ENCODE peak calls at places on chromosomes 6 and 20, in nine cellular contexts. A is stimulated activated CD4-positive, alpha-beta T cell treated with anti-CD3 and anti-CD28 coated beads, Interleukin-2, amount 100 ng/mL, for 48 hours; R is mammary epithelial cell; Z is GM04503; J is astrocyte of the hippocampus; S is occipital lobe; X is endodermal cell; B is CD4-positive, alpha-beta T cell; Y is dorsolateral prefrontal cortex. L is an unnamed sample.

GRCh38 chr20:32779500-32780215 is 17.5 kb downstream of the DNMT3B start:
- DNase-seq in S (no peak), J (no peak), Y (no peak), X (peak; percentile 88), B (no peak), Z (no peak), R (no peak), A (no peak), L (no peak)

GRCh38 chr6:72248621-72249020 is 362.3 kb downstream of the RIMS1 start:
- DNase-seq in R (peak; percentile 38), Z (peak; percentile 6), S (no peak), J (peak; percentile 7), X (no peak), A (no peak), Y (no peak), B (no peak), L (no peak)

GRCh38 chr6:139426795-139427194 is 52.3 kb upstream of the CITED2 start:
- DNase-seq in J (no peak), R (no peak), A (no peak), Y (no peak), Z (no peak), S (no peak), B (no peak), X (no peak), L (no peak)

GRCh38 chr20:33839591-33839990 is 28.4 kb downstream of the CHMP4B start:
- DNase-seq in Z (no peak), B (no peak), R (no peak), A (no peak), S (no peak), X (no peak), J (peak; percentile 33), Y (no peak), L (no peak)

GRCh38 chr6:15329154-15329781 is 83.4 kb downstream of the JARID2 start:
- DNase-seq in X (no peak), Y (no peak), A (no peak), J (peak; percentile 75), S (no peak), R (peak; percentile 93), B (no peak), Z (peak; percentile 93), L (peak; percentile 95)

GRCh38 chr6:100001915-100002388 is 7.9 kb upstream of the MCHR2 start:
- DNase-seq in Z (peak; percentile 13), X (peak; percentile 61), R (peak; percentile 40), B (peak; percentile 39), S (peak; percentile 2), Y (peak; percentile 53), A (peak; percentile 10), J (peak; percentile 69), L (peak; percentile 35)

GRCh38 chr6:2127484-2127911 is 117.9 kb downstream of the GMDS start:
- DNase-seq in Z (no peak), R (no peak), X (no peak), S (no peak), B (no peak), A (peak; percentile 29), J (no peak), Y (no peak), L (no peak)

GRCh38 chr6:44002591-44003344 is 124.5 kb downstream of the MRPL14 start:
- DNase-seq in J (peak; percentile 87), S (no peak), Y (no peak), Z (no peak), R (peak; percentile 46), A (peak; percentile 37), B (peak; percentile 61), X (peak; percentile 92), L (no peak)

GRCh38 chr6:1912731-1913130 is 303.0 kb downstream of the FOXC1 start:
- DNase-seq in J (no peak), Y (no peak), R (peak; percentile 45), B (no peak), S (no peak), A (no peak), X (no peak), Z (no peak), L (no peak)

GRCh38 chr6:47700051-47700450 is 1.7 kb downstream of the ADGRF4 start:
- DNase-seq in A (no peak), Y (no peak), J (peak; percentile 53), B (no peak), X (no peak), R (peak; percentile 99), S (no peak), Z (no peak), L (peak; percentile 8)

GRCh38 chr6:65728879-65729479 is 22.0 kb upstream of the EYS start:
- DNase-seq in A (no peak), Z (no peak), X (no peak), Y (no peak), J (no peak), R (no peak), S (no peak), B (no peak), L (no peak)

GRCh38 chr6:25017932-25018581 is 82.3 kb upstream of the RIPOR2 start:
- DNase-seq in J (peak; percentile 73), R (peak; percentile 78), S (no peak), Y (no peak), X (peak; percentile 92), A (peak; percentile 66), B (peak; percentile 81), Z (no peak), L (no peak)

GRCh38 chr6:101199441-101199840 is 194.1 kb upstream of the GRIK2 start:
- DNase-seq in J (no peak), R (no peak), X (no peak), B (no peak), S (no peak), A (no peak), Z (no peak), Y (no peak), L (no peak)

GRCh38 chr6:153208706-153209105 is 77.6 kb upstream of the RGS17 start:
- DNase-seq in R (no peak), S (peak; percentile 19), Y (peak; percentile 44), X (no peak), B (no peak), Z (no peak), A (no peak), J (no peak), L (no peak)

GRCh38 chr6:52595000-52595795 is 18.3 kb upstream of the TRAM2 start:
- DNase-seq in Z (peak; percentile 78), Y (no peak), B (no peak), R (peak; percentile 55), X (peak; percentile 62), A (no peak), J (peak; percentile 79), S (peak; percentile 24), L (no peak)

GRCh38 chr20:57461726-57462125 is 63.2 kb downstream of the CTCFL start:
- DNase-seq in B (no peak), A (no peak), J (no peak), S (no peak), R (no peak), X (no peak), Z (no peak), Y (no peak), L (no peak)

GRCh38 chr6:144190593-144190992 is 40.3 kb downstream of the STX11 start:
- DNase-seq in B (no peak), S (no peak), R (peak; percentile 50), Y (no peak), A (no peak), J (peak; percentile 13), Z (peak; percentile 15), X (no peak), L (no peak)

GRCh38 chr6:7604003-7604402 is 14.0 kb downstream of the SNRNP48 start:
- DNase-seq in S (no peak), J (peak; percentile 22), A (no peak), R (no peak), B (no peak), Z (no peak), X (no peak), Y (no peak), L (no peak)

GRCh38 chr20:24350923-24351368 is 118.5 kb upstream of the SYNDIG1 start:
- DNase-seq in S (no peak), Y (no peak), R (peak; percentile 78), Z (no peak), A (no peak), J (no peak), B (no peak), X (no peak), L (peak; percentile 28)

GRCh38 chr20:23870461-23870860 is 9.1 kb downstream of the CST5 start:
- DNase-seq in Y (no peak), J (no peak), R (no peak), A (no peak), Z (no peak), X (peak; percentile 88), S (no peak), B (no peak), L (no peak)

GRCh38 chr20:14219801-14220461 is 117.5 kb downstream of the FLRT3 start:
- DNase-seq in A (no peak), S (no peak), X (peak; percentile 94), J (no peak), Y (no peak), R (peak; percentile 61), B (no peak), Z (no peak), L (no peak)

GRCh38 chr20:59993736-59994484 is 35.7 kb downstream of the CDH26 start:
- DNase-seq in J (no peak), A (no peak), R (no peak), B (no peak), X (peak; percentile 84), Y (no peak), Z (no peak), S (no peak), L (no peak)

GRCh38 chr6:150894935-150895686 is 29.6 kb downstream of the MTHFD1L start:
- DNase-seq in Z (no peak), J (peak; percentile 58), X (no peak), S (no peak), A (peak; percentile 3), R (peak; percentile 50), Y (no peak), B (no peak), L (no peak)

GRCh38 chr20:4866429-4866828 is 134.9 kb downstream of the SLC23A2 start:
- DNase-seq in Z (no peak), X (no peak), B (no peak), S (no peak), A (no peak), R (peak; percentile 40), J (no peak), Y (no peak), L (no peak)

GRCh38 chr6:141548969-141549368 is 583.8 kb upstream of the GJE1 start:
- DNase-seq in J (no peak), B (no peak), R (peak; percentile 82), Z (no peak), A (no peak), Y (no peak), X (no peak), S (no peak), L (no peak)

L was measured in AG09309.